ENCODE peak calls at places on chromosomes 1 and 21, in seven cellular contexts. C is nephron progenitor cell, V is left ventricle myocardium inferior, I is HFF-Myc, W is IMR-90, Y is psoas muscle, L is A549. S is an unnamed sample.

GRCh38 chr1:208174736-208175507 is 69.3 kb downstream of the PLXNA2 start:
- DNase-seq in Y (no peak), W (peak), I (no peak), V (no peak), C (no peak), L (no peak), S (peak)

GRCh38 chr1:3052501-3052900 is 16.5 kb upstream of the PRDM16 start:
- DNase-seq in I (no peak), Y (no peak), L (no peak), C (no peak), W (no peak), V (no peak), S (peak)

GRCh38 chr1:227396539-227397355 is 78.5 kb upstream of the CDC42BPA start:
- DNase-seq in V (no peak), C (no peak), L (no peak), W (no peak), Y (no peak), I (no peak), S (no peak)

GRCh38 chr1:998905-999796 is 746 bp downstream of the HES4 start:
- DNase-seq in C (peak), L (no peak), V (no peak), I (no peak), Y (peak), W (peak), S (peak)

GRCh38 chr1:246390855-246391254 is 116.2 kb downstream of the SMYD3 start:
- DNase-seq in C (no peak), Y (no peak), I (no peak), V (no peak), W (no peak), L (no peak), S (no peak)

GRCh38 chr1:176880954-176881595 is 283.4 kb downstream of the ASTN1 start:
- DNase-seq in L (peak), Y (peak), W (peak), I (peak), V (peak), C (peak), S (peak)

GRCh38 chr1:179169616-179170467 is 59.6 kb downstream of the ABL2 start:
- DNase-seq in V (no peak), I (no peak), Y (no peak), W (peak), C (no peak), L (no peak), S (peak)

GRCh38 chr1:75257424-75257823 is 123.2 kb downstream of the LHX8 start:
- DNase-seq in W (no peak), L (no peak), C (peak), I (no peak), V (no peak), Y (no peak), S (no peak)

GRCh38 chr1:198174297-198174696 is 17.5 kb downstream of the NEK7 start:
- DNase-seq in V (no peak), W (peak), L (no peak), C (no peak), I (no peak), Y (no peak), S (no peak)

GRCh38 chr21:36692125-36692843 is 6.6 kb upstream of the SIM2 start:
- DNase-seq in L (no peak), Y (no peak), W (no peak), I (no peak), C (peak), V (no peak), S (peak)

GRCh38 chr1:1299686-1300351 is 7.9 kb downstream of the ACAP3 start:
- DNase-seq in V (no peak), Y (no peak), L (no peak), C (no peak), I (no peak), W (no peak), S (peak)

GRCh38 chr1:2944705-2945104 is 76.6 kb upstream of the ACTRT2 start:
- DNase-seq in C (no peak), L (no peak), Y (no peak), V (no peak), W (no peak), I (no peak), S (no peak)

DNA sequence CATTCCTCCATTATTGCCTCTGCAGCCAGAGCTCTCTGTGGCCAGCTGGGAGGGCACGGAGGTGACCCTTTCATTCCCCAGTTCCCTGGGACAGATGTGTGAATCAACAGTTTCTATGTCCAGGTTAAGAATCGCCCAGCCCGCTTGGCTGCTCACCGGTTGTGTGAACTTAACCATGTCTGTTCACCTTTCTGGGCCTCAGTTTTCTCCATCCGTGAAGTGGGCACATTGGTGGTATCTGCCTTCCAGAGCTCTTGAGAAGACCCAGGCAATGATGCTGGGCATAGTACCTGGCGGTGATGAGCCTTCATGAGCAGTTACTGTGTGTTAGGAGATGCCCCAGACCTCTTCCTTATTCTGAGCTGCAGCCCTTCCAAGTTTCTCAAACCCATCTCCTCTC is 238.3 kb downstream of the MATN1 start:
- DNase-seq in Y (no peak), L (no peak), I (no peak), W (no peak), C (no peak), V (no peak), S (no peak)
- TF ChIP-seq CTCF in Y (no peak), L (no peak), I (no peak), W (no peak), C (no peak), V (no peak), S (no peak)

GRCh38 chr1:27127419-27127818 is 27.5 kb downstream of the SLC9A1 start:
- DNase-seq in L (no peak), Y (no peak), W (no peak), V (no peak), I (no peak), C (no peak), S (no peak)

GRCh38 chr1:27133158-27133557 is 21.8 kb downstream of the SLC9A1 start:
- DNase-seq in C (no peak), V (no peak), W (no peak), L (no peak), Y (no peak), I (no peak), S (no peak)

GRCh38 chr1:27130798-27131197 is 24.1 kb downstream of the SLC9A1 start:
- DNase-seq in V (peak), W (no peak), I (no peak), Y (no peak), C (no peak), L (no peak), S (no peak)

GRCh38 chr1:27132624-27133023 is 22.3 kb downstream of the SLC9A1 start:
- DNase-seq in W (no peak), I (no peak), L (no peak), Y (no peak), V (peak), C (no peak), S (no peak)

GRCh38 chr1:27129225-27129624 is 25.7 kb downstream of the SLC9A1 start:
- DNase-seq in Y (no peak), W (no peak), V (no peak), L (no peak), C (no peak), I (no peak), S (no peak)
- TF ChIP-seq CTCF in Y (no peak), W (no peak), V (no peak), L (no peak), C (no peak), I (no peak), S (no peak)

GRCh38 chr1:22639286-22639685 is 2.9 kb downstream of the C1QA start:
- DNase-seq in V (peak), Y (no peak), W (peak), L (no peak), I (peak), C (no peak), S (peak)
- TF ChIP-seq CTCF in V (no peak), Y (no peak), W (peak), L (no peak), I (peak), C (no peak), S (peak)

GRCh38 chr1:116908266-116908665 is 1.4 kb upstream of the PTGFRN start:
- DNase-seq in L (no peak), I (no peak), C (peak), V (no peak), Y (no peak), W (no peak), S (no peak)

GRCh38 chr1:116907351-116907750 is 2.4 kb upstream of the PTGFRN start:
- DNase-seq in Y (no peak), I (no peak), C (no peak), W (no peak), L (no peak), V (no peak), S (no peak)

GRCh38 chr1:116908821-116909510 is 750 bp upstream of the PTGFRN start:
- DNase-seq in I (no peak), V (no peak), W (no peak), L (no peak), Y (no peak), C (no peak), S (peak)

GRCh38 chr1:116904791-116905320 is 4.9 kb upstream of the PTGFRN start:
- DNase-seq in W (no peak), Y (no peak), V (no peak), I (no peak), L (no peak), C (no peak), S (no peak)

GRCh38 chr1:116906812-116907211 is 2.9 kb upstream of the PTGFRN start:
- DNase-seq in L (no peak), I (no peak), W (no peak), C (no peak), V (no peak), Y (no peak), S (no peak)
- TF ChIP-seq CTCF in L (no peak), I (no peak), W (no peak), C (no peak), V (no peak), Y (no peak), S (no peak)

GRCh38 chr21:42833859-42834729 is 45.2 kb downstream of the WDR4 start:
- DNase-seq in W (no peak), V (no peak), C (no peak), L (no peak), Y (no peak), I (no peak), S (peak)

GRCh38 chr21:42835211-42835610 is 44.1 kb downstream of the WDR4 start:
- DNase-seq in I (no peak), L (no peak), W (no peak), C (no peak), V (no peak), Y (no peak), S (peak)

GRCh38 chr21:42835611-42836401 is 43.5 kb downstream of the WDR4 start:
- DNase-seq in W (no peak), Y (no peak), I (no peak), V (no peak), C (no peak), L (no peak), S (peak)

GRCh38 chr21:42834730-42835191 is 44.6 kb downstream of the WDR4 start:
- DNase-seq in Y (no peak), W (no peak), C (no peak), V (no peak), L (no peak), I (no peak), S (peak)

DNA sequence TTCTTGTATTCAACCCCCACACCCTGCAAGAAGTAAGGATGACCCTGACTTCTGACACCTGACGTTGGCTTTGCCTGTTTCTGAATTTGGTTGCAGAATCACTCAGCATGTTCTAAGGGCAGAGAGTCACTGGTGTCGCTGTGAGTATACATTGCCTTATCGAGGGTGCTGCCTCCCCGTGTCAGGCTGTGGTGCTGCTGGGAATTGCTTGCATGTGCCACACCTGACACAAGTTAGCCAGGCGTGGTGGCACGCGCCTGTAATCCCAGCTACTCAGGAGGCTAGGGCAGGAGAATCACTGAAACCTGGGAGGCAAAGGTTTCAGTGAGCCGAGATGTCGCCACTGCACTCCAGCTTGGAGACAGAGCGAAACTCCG is 45.9 kb downstream of the WDR4 start:
- DNase-seq in Y (no peak), I (peak), L (peak), V (no peak), C (peak), W (peak), S (peak)
- TF ChIP-seq CTCF in Y (no peak), I (peak), L (peak), V (peak), C (peak), W (peak), S (no peak)

GRCh38 chr1:153609585-153609907 is 3.4 kb downstream of the S100A16 start:
- DNase-seq in L (no peak), W (no peak), Y (no peak), C (no peak), V (no peak), I (no peak), S (no peak)

GRCh38 chr1:153608089-153608672 is 4.8 kb downstream of the S100A16 start:
- DNase-seq in C (no peak), V (no peak), I (no peak), W (no peak), Y (no peak), L (no peak), S (peak)

GRCh38 chr1:153607381-153607780 is 5.6 kb downstream of the S100A16 start:
- DNase-seq in Y (no peak), L (no peak), I (no peak), W (no peak), V (no peak), C (no peak), S (peak)

GRCh38 chr1:153608742-153609584 is 4.0 kb downstream of the S100A16 start:
- DNase-seq in I (peak), L (peak), C (peak), W (peak), Y (peak), V (peak), S (peak)

DNA sequence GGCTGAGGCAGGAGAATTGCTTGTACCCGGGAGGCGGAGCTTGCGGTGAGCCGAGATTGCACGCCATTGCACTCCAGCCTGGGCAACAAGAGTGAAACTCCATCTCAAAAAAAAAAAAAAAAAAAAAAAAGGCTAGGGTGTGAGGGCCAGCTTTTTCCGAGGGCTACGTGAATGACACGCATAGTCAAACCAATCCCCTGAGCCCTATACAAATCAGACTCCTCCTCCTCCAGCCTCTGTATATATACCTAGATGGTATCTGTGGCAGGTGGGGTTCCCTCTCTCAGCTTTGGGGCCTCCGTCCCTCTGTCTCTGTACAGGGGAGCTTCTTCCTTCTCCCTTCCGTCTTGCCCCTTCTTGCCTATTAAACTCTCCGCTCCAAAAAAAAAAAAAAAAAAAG is 6.7 kb downstream of the S100A16 start:
- DNase-seq in V (no peak), L (no peak), Y (no peak), I (no peak), W (no peak), C (no peak), S (no peak)
- TF ChIP-seq CTCF in V (no peak), L (no peak), Y (no peak), I (no peak), W (no peak), C (no peak), S (no peak)

S was measured in osteoblast.